ENCODE peak calls at places on chromosomes 12 and 14, in four cellular contexts. T, N, K and F are unnamed samples.

GRCh38 chr12:115343008-115343407 is 659.0 kb upstream of the TBX3 start:
- DNase-seq in T (no peak), N (no peak), K (no peak), F (no peak)

GRCh38 chr12:91478500-91478899 is 295.9 kb upstream of the DCN start:
- DNase-seq in T (no peak), N (no peak), K (no peak), F (no peak)

GRCh38 chr12:79251356-79251755 is 386.8 kb downstream of the SYT1 start:
- DNase-seq in T (peak; percentile 5), N (no peak), K (no peak), F (no peak)

GRCh38 chr14:38158468-38158867 is 49.2 kb upstream of the SSTR1 start:
- DNase-seq in T (no peak), N (no peak), K (no peak), F (no peak)

GRCh38 chr14:23483216-23483854 is 13.8 kb downstream of the NGDN start:
- DNase-seq in T (peak; percentile 39), N (no peak), K (peak; percentile 93), F (no peak)

GRCh38 chr12:97568336-97569180 is 106.0 kb downstream of the RMST start:
- DNase-seq in T (no peak), N (no peak), K (no peak), F (peak; percentile 61)

GRCh38 chr12:69837191-69838085 is 12.4 kb downstream of the MYRFL start:
- DNase-seq in T (no peak), N (no peak), K (no peak), F (no peak)

GRCh38 chr12:113391145-113391544 is 12.5 kb downstream of the SDS start:
- DNase-seq in T (no peak), N (no peak), K (no peak), F (no peak)

GRCh38 chr12:3280967-3281366 is 203.8 kb downstream of the TSPAN9 start:
- DNase-seq in T (no peak), N (no peak), K (no peak), F (no peak)

GRCh38 chr14:65035049-65035448 is 48.4 kb downstream of the FNTB start:
- DNase-seq in T (peak; percentile 74), N (no peak), K (no peak), F (peak; percentile 93)

GRCh38 chr14:20477211-20477876 is 8.1 kb downstream of the PNP start:
- DNase-seq in T (peak; percentile 31), N (no peak), K (no peak), F (peak; percentile 47)

GRCh38 chr12:92122941-92123779 is 22.5 kb downstream of the BTG1 start:
- DNase-seq in T (no peak), N (no peak), K (no peak), F (no peak)

GRCh38 chr12:103505371-103506236 is 9.8 kb upstream of the C12orf42 start:
- DNase-seq in T (no peak), N (no peak), K (no peak), F (no peak)

GRCh38 chr12:106358410-106359241 is 1.1 kb downstream of the POLR3B start:
- DNase-seq in T (no peak), N (no peak), K (no peak), F (no peak)

GRCh38 chr12:67648306-67649164 is at the start of gene DYRK2:
- DNase-seq in T (peak; percentile 93), N (peak; percentile 90), K (peak; percentile 77), F (peak; percentile 84)

GRCh38 chr12:15306605-15307004 is 15.7 kb upstream of the PTPRO start:
- DNase-seq in T (no peak), N (no peak), K (no peak), F (no peak)

GRCh38 chr12:108643941-108644742 is 10.4 kb upstream of the SELPLG start:
- DNase-seq in T (no peak), N (no peak), K (no peak), F (peak; percentile 67)

GRCh38 chr14:31059152-31059924 is 33.2 kb upstream of the STRN3 start:
- DNase-seq in T (peak; percentile 89), N (no peak), K (peak; percentile 34), F (no peak)

GRCh38 chr12:70154960-70155589 is 88.2 kb upstream of the CNOT2 start:
- DNase-seq in T (peak; percentile 7), N (no peak), K (peak; percentile 69), F (no peak)

GRCh38 chr14:20610002-20610765 is 19.0 kb upstream of the RNASE12 start:
- DNase-seq in T (peak; percentile 82), N (peak; percentile 67), K (peak; percentile 86), F (peak; percentile 83)

GRCh38 chr14:44897844-44898151 is 63.9 kb downstream of the KLHL28 start:
- DNase-seq in T (no peak), N (no peak), K (no peak), F (no peak)

GRCh38 chr12:28024231-28024995 is 51.9 kb upstream of the PTHLH start:
- DNase-seq in T (peak; percentile 68), N (no peak), K (no peak), F (no peak)

GRCh38 chr14:22305563-22306127 is 283.4 kb downstream of the DAD1 start:
- DNase-seq in T (no peak), N (no peak), K (no peak), F (no peak)

GRCh38 chr14:105208738-105209075 is 27.6 kb upstream of the NUDT14 start:
- DNase-seq in T (no peak), N (no peak), K (no peak), F (no peak)

GRCh38 chr12:41531147-41531829 is 343.2 kb downstream of the PDZRN4 start:
- DNase-seq in T (no peak), N (peak; percentile 51), K (no peak), F (peak; percentile 47)

GRCh38 chr14:47278233-47278842 is 397.1 kb downstream of the MDGA2 start:
- DNase-seq in T (no peak), N (peak; percentile 48), K (peak; percentile 80), F (peak; percentile 45)
- TF ChIP-seq CTCF in T (peak; percentile 61), N (peak; percentile 46), K (peak; percentile 79), F (peak; percentile 63)

DNA sequence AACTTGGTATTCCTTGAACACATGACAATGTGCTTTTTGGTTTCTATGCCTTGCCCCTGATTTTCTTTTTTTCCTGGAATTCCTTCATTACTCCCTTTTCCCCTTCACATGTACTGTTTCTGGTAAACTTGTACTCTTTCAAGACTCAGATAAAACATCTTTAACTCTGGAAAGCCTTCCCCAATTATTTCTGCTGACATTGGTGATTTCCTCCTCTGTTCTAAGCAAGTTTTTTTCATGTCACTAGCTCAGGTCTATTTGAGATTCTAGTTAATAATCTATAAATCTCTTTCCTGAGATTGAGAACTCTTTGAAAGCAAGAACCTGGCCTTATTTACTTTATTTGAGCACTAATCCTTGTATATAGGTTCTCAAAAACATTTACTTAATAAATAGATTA is 24.0 kb upstream of the PTPRQ start:
- DNase-seq in T (no peak), N (no peak), K (no peak), F (no peak)
- TF ChIP-seq CTCF in T (no peak), N (no peak), K (no peak), F (no peak)

GRCh38 chr14:99538275-99538674 is 57.1 kb downstream of the CCNK start:
- DNase-seq in T (no peak), N (no peak), K (no peak), F (no peak)
- TF ChIP-seq CTCF in T (no peak), N (no peak), K (peak; percentile 28), F (no peak)

GRCh38 chr12:76786986-76787385 is 23.1 kb downstream of the ZDHHC17 start:
- DNase-seq in T (no peak), N (no peak), K (no peak), F (no peak)
- TF ChIP-seq CTCF in T (no peak), N (no peak), K (no peak), F (no peak)

DNA sequence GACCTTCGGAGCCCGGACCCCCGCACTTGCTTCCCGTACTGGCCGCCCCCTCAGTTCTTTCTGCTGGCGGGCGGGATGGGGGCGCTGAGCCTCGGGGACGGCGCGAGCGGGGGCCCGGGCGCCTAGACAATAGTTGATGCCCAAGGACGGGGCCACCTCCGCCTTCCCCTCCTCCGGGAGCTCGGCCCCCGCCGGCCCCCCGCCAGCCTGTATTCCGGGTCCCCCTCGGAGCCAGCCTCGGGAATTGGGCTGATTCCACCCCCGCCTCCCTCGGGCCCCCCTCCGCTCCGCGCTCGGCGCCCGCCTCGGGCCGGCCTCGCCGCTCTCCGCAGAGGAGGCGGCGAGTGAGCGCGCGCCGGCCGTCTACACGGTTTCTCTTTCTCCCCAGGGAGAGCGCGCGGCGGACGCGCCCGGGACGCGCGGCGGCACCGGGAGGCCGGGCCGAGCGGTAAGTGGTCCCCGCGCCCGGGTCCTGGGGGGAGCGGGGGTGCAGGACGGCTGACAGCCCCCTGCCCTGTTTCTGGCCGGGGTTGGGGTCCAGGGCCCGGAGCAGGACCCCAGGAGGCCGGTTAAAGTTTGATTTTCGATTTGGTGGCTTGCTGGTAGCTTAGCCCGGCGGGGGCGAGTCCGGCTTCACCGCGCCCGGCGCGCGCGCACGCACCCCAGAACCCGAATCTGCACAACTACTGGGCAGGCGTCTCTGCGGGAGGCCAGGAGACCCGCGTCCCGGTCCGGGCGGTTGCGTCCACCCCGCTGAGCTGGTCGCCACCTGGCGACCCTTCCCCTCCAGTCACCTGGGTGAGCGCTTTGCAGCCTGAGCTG is 413.7 kb downstream of the PCNX1 start:
- DNase-seq in T (peak; percentile 89), N (peak; percentile 87), K (peak; percentile 59), F (peak; percentile 80)
- TF ChIP-seq CTCF in T (no peak), N (no peak), K (no peak), F (no peak)

GRCh38 chr14:50109342-50109741 is 7.0 kb downstream of the VCPKMT start:
- DNase-seq in T (peak; percentile 44), N (no peak), K (peak; percentile 67), F (no peak)
- TF ChIP-seq CTCF in T (peak; percentile 10), N (no peak), K (peak; percentile 50), F (no peak)

GRCh38 chr12:30461011-30461670 is 234.5 kb downstream of the IPO8 start:
- DNase-seq in T (no peak), N (no peak), K (no peak), F (no peak)

GRCh38 chr12:30462249-30462648 is 233.4 kb downstream of the IPO8 start:
- DNase-seq in T (no peak), N (no peak), K (no peak), F (no peak)

GRCh38 chr12:30463636-30464035 is 232.0 kb downstream of the IPO8 start:
- DNase-seq in T (no peak), N (no peak), K (no peak), F (no peak)

GRCh38 chr12:30458453-30458852 is 237.2 kb downstream of the IPO8 start:
- DNase-seq in T (no peak), N (no peak), K (no peak), F (no peak)

DNA sequence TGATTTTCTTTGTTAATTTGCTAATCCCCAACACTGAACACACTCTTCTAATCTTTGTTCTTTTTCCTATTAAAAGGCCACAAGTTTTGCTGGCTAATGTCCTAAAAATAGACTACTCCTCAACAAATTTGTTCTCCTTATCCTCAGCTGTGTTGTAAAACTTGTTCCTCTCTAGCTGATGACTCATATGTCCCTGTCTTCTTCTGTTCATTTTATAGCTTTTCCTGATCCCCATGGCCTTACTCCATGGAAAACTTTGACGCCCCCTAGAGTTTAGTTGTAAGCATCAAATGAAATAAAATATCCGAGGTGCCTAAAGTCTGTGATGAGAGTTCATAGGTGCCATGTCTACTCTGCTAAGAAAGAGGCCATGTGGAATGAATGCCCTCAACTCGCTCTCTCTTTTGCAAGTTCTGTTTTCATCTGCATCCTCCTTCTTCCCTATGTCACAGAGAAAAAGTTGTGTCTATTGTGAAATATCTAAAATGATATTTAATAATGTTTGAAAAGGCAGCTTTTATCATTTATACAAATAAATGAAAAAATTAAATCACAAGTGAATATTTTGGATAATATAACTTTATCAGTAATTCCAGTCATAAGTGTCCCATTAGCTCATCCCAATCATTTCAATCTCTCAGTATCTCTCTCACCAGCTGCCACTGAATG is 237.9 kb downstream of the IPO8 start:
- DNase-seq in T (peak; percentile 88), N (no peak), K (peak; percentile 72), F (no peak)
- TF ChIP-seq CTCF in T (peak; percentile 56), N (peak; percentile 29), K (peak; percentile 69), F (peak; percentile 55)